ENCODE peak calls at places on chromosomes 13 and 19, in six cellular contexts. One of them, this sample, is unnamed.

GRCh38 chr13:24265453-24265852 is 43.9 kb upstream of the C1QTNF9 start:
- DNase-seq in IMR-90: no peak
- DNase-seq in H1: no peak
- DNase-seq in H9: no peak
- DNase-seq in mesenchymal stem cell: no peak
- DNase-seq in trophoblast cell: no peak
- DNase-seq in this sample: no peak

GRCh38 chr13:49530452-49530851 is 34.7 kb downstream of the PHF11 start:
- DNase-seq in IMR-90: no peak
- DNase-seq in H1: no peak
- DNase-seq in H9: no peak
- DNase-seq in mesenchymal stem cell: no peak
- DNase-seq in trophoblast cell: no peak
- DNase-seq in this sample: no peak

GRCh38 chr19:1999856-2000515 is 15.5 kb downstream of the BTBD2 start:
- DNase-seq in IMR-90: no peak
- DNase-seq in H1: no peak
- DNase-seq in H9: no peak
- DNase-seq in mesenchymal stem cell: no peak
- DNase-seq in trophoblast cell: no peak
- DNase-seq in this sample: no peak

GRCh38 chr19:41993612-41994483 is at the start of gene ATP1A3:
- DNase-seq in IMR-90: peak
- DNase-seq in H1: no peak
- DNase-seq in H9: peak
- DNase-seq in mesenchymal stem cell: peak
- DNase-seq in trophoblast cell: peak
- DNase-seq in this sample: peak

GRCh38 chr13:74133657-74134201 is 475 bp downstream of the KLF12 start:
- DNase-seq in IMR-90: peak
- DNase-seq in H1: peak
- DNase-seq in H9: peak
- DNase-seq in mesenchymal stem cell: peak
- DNase-seq in trophoblast cell: peak
- DNase-seq in this sample: peak

GRCh38 chr19:6069268-6069771 is 41.0 kb downstream of the RFX2 start:
- DNase-seq in IMR-90: no peak
- DNase-seq in H1: no peak
- DNase-seq in H9: no peak
- DNase-seq in mesenchymal stem cell: no peak
- DNase-seq in trophoblast cell: no peak
- DNase-seq in this sample: no peak

GRCh38 chr13:73803997-73804396 is 330.2 kb downstream of the KLF12 start:
- DNase-seq in IMR-90: peak
- DNase-seq in H1: no peak
- DNase-seq in H9: no peak
- DNase-seq in mesenchymal stem cell: peak
- DNase-seq in trophoblast cell: no peak
- DNase-seq in this sample: no peak

GRCh38 chr19:10269333-10270179 is 1.4 kb upstream of the ICAM1 start:
- DNase-seq in IMR-90: peak
- DNase-seq in H1: no peak
- DNase-seq in H9: peak
- DNase-seq in mesenchymal stem cell: peak
- DNase-seq in trophoblast cell: peak
- DNase-seq in this sample: peak

GRCh38 chr19:52959613-52960295 is 2.9 kb downstream of the ZNF816 start:
- DNase-seq in IMR-90: no peak
- DNase-seq in H1: no peak
- DNase-seq in H9: no peak
- DNase-seq in mesenchymal stem cell: no peak
- DNase-seq in trophoblast cell: no peak
- DNase-seq in this sample: no peak

GRCh38 chr13:74226791-74227475 is 92.7 kb upstream of the KLF12 start:
- DNase-seq in IMR-90: peak
- DNase-seq in H1: no peak
- DNase-seq in H9: no peak
- DNase-seq in mesenchymal stem cell: no peak
- DNase-seq in trophoblast cell: no peak
- DNase-seq in this sample: no peak

GRCh38 chr19:17311455-17312248 is 2.3 kb downstream of the DDA1 start:
- DNase-seq in IMR-90: peak
- DNase-seq in H1: no peak
- DNase-seq in H9: no peak
- DNase-seq in mesenchymal stem cell: peak
- DNase-seq in trophoblast cell: peak
- DNase-seq in this sample: no peak

GRCh38 chr19:43675269-43675879 is 5.4 kb upstream of the PLAUR start:
- DNase-seq in IMR-90: peak
- DNase-seq in H1: no peak
- DNase-seq in H9: no peak
- DNase-seq in mesenchymal stem cell: peak
- DNase-seq in trophoblast cell: peak
- DNase-seq in this sample: no peak

GRCh38 chr19:45815501-45816216 is 551 bp upstream of the RSPH6A start:
- DNase-seq in IMR-90: no peak
- DNase-seq in H1: peak
- DNase-seq in H9: peak
- DNase-seq in mesenchymal stem cell: peak
- DNase-seq in trophoblast cell: no peak
- DNase-seq in this sample: peak

GRCh38 chr19:49430678-49431329 is 5.6 kb downstream of the GFY start:
- DNase-seq in IMR-90: no peak
- DNase-seq in H1: no peak
- DNase-seq in H9: no peak
- DNase-seq in mesenchymal stem cell: no peak
- DNase-seq in trophoblast cell: no peak
- DNase-seq in this sample: no peak

GRCh38 chr13:48477191-48477855 is 55.6 kb downstream of the RCBTB2 start:
- DNase-seq in IMR-90: no peak
- DNase-seq in H1: no peak
- DNase-seq in H9: no peak
- DNase-seq in mesenchymal stem cell: no peak
- DNase-seq in trophoblast cell: no peak
- DNase-seq in this sample: no peak

GRCh38 chr19:16442386-16443276 is 29.1 kb downstream of the EPS15L1 start:
- DNase-seq in IMR-90: no peak
- DNase-seq in H1: no peak
- DNase-seq in H9: no peak
- DNase-seq in mesenchymal stem cell: no peak
- DNase-seq in trophoblast cell: no peak
- DNase-seq in this sample: no peak

GRCh38 chr13:24050292-24050711 is 110.2 kb upstream of the SPATA13 start:
- DNase-seq in IMR-90: peak
- DNase-seq in H1: no peak
- DNase-seq in H9: no peak
- DNase-seq in mesenchymal stem cell: peak
- DNase-seq in trophoblast cell: peak
- DNase-seq in this sample: no peak

GRCh38 chr19:18340237-18340989 is at the start of gene PGPEP1:
- DNase-seq in IMR-90: peak
- DNase-seq in H1: no peak
- DNase-seq in H9: peak
- DNase-seq in mesenchymal stem cell: peak
- DNase-seq in trophoblast cell: peak
- DNase-seq in this sample: peak

GRCh38 chr19:32708457-32708856 is 11.1 kb upstream of the TDRD12 start:
- DNase-seq in IMR-90: no peak
- DNase-seq in H1: no peak
- DNase-seq in H9: no peak
- DNase-seq in mesenchymal stem cell: no peak
- DNase-seq in trophoblast cell: no peak
- DNase-seq in this sample: no peak

GRCh38 chr19:31352296-31352781 is 3.1 kb upstream of the TSHZ3 start:
- DNase-seq in IMR-90: no peak
- DNase-seq in H1: no peak
- DNase-seq in H9: peak
- DNase-seq in mesenchymal stem cell: no peak
- DNase-seq in trophoblast cell: no peak
- DNase-seq in this sample: no peak
- H3K23ac ChIP-seq in IMR-90: peak
- H3K23ac ChIP-seq in H1: no peak
- H3K23ac ChIP-seq in H9: no peak
- H3K23ac ChIP-seq in mesenchymal stem cell: peak
- H3K23ac ChIP-seq in trophoblast cell: no peak
- H3K23ac ChIP-seq in this sample: no peak

DNA sequence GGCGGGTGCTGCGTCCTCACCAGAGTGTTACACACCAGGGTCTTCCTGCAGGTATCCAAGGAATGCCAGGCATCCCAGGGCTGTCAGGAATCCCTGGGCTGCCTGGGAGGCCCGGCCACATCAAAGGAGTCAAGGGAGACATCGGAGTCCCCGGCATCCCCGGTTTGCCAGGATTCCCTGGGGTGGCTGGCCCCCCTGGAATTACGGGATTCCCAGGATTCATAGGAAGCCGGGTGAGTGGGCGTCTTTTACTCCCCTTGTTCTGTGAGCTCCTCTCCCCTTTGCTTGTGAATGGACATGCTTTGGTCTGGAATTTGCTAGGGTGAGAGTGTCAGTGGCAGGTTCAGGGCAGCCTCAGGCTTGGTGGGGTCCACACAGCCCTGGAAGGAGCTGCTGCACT is 75.9 kb downstream of the RAB20 start:
- DNase-seq in IMR-90: no peak
- DNase-seq in H1: peak
- DNase-seq in H9: peak
- DNase-seq in mesenchymal stem cell: peak
- DNase-seq in trophoblast cell: peak
- DNase-seq in this sample: peak
- H3K23ac ChIP-seq in IMR-90: peak
- H3K23ac ChIP-seq in H1: no peak
- H3K23ac ChIP-seq in H9: no peak
- H3K23ac ChIP-seq in mesenchymal stem cell: peak
- H3K23ac ChIP-seq in trophoblast cell: no peak
- H3K23ac ChIP-seq in this sample: no peak

GRCh38 chr13:107713314-107713713 is 502.0 kb downstream of the LIG4 start:
- DNase-seq in IMR-90: no peak
- DNase-seq in H1: no peak
- DNase-seq in H9: no peak
- DNase-seq in mesenchymal stem cell: no peak
- DNase-seq in trophoblast cell: no peak
- DNase-seq in this sample: no peak
- H3K23ac ChIP-seq in IMR-90: no peak
- H3K23ac ChIP-seq in H1: no peak
- H3K23ac ChIP-seq in H9: no peak
- H3K23ac ChIP-seq in mesenchymal stem cell: no peak
- H3K23ac ChIP-seq in trophoblast cell: no peak
- H3K23ac ChIP-seq in this sample: no peak

DNA sequence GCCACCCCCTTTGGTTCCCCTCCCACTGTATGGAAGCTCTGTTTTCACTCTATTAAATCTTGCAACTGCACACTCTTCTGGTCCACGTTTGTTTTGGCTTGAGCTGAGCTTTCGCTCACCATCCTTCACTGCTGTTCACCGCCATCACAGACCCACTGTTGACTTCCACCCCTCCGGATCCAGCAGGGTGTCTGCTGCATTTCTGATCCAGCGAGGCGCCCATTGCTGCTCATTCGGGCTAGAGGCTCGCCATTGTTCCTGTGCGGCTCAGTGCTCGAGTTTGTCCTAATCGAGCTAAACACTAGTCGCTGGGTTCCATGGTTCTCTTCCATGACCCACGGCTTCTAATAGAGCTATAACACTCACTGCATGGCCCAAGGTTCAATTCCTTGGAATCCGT is 42.7 kb downstream of the ACTN4 start:
- DNase-seq in IMR-90: no peak
- DNase-seq in H1: no peak
- DNase-seq in H9: no peak
- DNase-seq in mesenchymal stem cell: no peak
- DNase-seq in trophoblast cell: no peak
- DNase-seq in this sample: no peak
- H3K23ac ChIP-seq in IMR-90: no peak
- H3K23ac ChIP-seq in H1: no peak
- H3K23ac ChIP-seq in H9: no peak
- H3K23ac ChIP-seq in mesenchymal stem cell: peak
- H3K23ac ChIP-seq in trophoblast cell: no peak
- H3K23ac ChIP-seq in this sample: no peak

GRCh38 chr13:110811751-110812110 is 98.2 kb downstream of the ING1 start:
- DNase-seq in IMR-90: no peak
- DNase-seq in H1: no peak
- DNase-seq in H9: no peak
- DNase-seq in mesenchymal stem cell: no peak
- DNase-seq in trophoblast cell: no peak
- DNase-seq in this sample: no peak
- H3K23ac ChIP-seq in IMR-90: no peak
- H3K23ac ChIP-seq in H1: no peak
- H3K23ac ChIP-seq in H9: no peak
- H3K23ac ChIP-seq in mesenchymal stem cell: no peak
- H3K23ac ChIP-seq in trophoblast cell: no peak
- H3K23ac ChIP-seq in this sample: peak